ENCODE peak calls at places on chromosome 21, in six cellular contexts. P, N, L, V, X and C are unnamed samples.
A peak's percentile ranks its signal among the peaks of the same experiment; 100 is the strongest.

GRCh38 chr21:28587748-28588147 is 404.9 kb downstream of the LTN1 start:
- DNase-seq in P (no peak), N (no peak), L (no peak), V (no peak), X (no peak), C (no peak)

GRCh38 chr21:33286076-33286475 is 19.9 kb downstream of the IL10RB start:
- DNase-seq in P (no peak), N (no peak), L (no peak), V (no peak), X (no peak), C (no peak)

GRCh38 chr21:31733521-31734149 is 1.7 kb upstream of the SCAF4 start:
- DNase-seq in P (no peak), N (no peak), L (peak; percentile 50), V (no peak), X (peak; percentile 33), C (no peak)

GRCh38 chr21:43204638-43205037 is 35.8 kb downstream of the CRYAA start:
- DNase-seq in P (no peak), N (no peak), L (no peak), V (no peak), X (no peak), C (no peak)

GRCh38 chr21:18164933-18165332 is 79.7 kb upstream of the CHODL start:
- DNase-seq in P (no peak), N (no peak), L (no peak), V (no peak), X (no peak), C (no peak)

GRCh38 chr21:32817206-32817605 is 45.7 kb upstream of the PAXBP1 start:
- DNase-seq in P (no peak), N (no peak), L (no peak), V (no peak), X (no peak), C (no peak)

GRCh38 chr21:21076051-21076450 is 77.8 kb downstream of the NCAM2 start:
- DNase-seq in P (no peak), N (no peak), L (no peak), V (no peak), X (no peak), C (no peak)

GRCh38 chr21:33643658-33644311 is 1.5 kb downstream of the ITSN1 start:
- DNase-seq in P (no peak), N (no peak), L (no peak), V (no peak), X (peak; percentile 38), C (no peak)

GRCh38 chr21:32413697-32414578 is 1.4 kb downstream of the EVA1C start:
- DNase-seq in P (no peak), N (no peak), L (no peak), V (no peak), X (no peak), C (no peak)

GRCh38 chr21:44263221-44263671 is 1.5 kb upstream of the DNMT3L start:
- DNase-seq in P (no peak), N (no peak), L (no peak), V (no peak), X (no peak), C (no peak)

GRCh38 chr21:32073190-32073589 is 200.4 kb downstream of the HUNK start:
- DNase-seq in P (no peak), N (no peak), L (no peak), V (no peak), X (no peak), C (no peak)

DNA sequence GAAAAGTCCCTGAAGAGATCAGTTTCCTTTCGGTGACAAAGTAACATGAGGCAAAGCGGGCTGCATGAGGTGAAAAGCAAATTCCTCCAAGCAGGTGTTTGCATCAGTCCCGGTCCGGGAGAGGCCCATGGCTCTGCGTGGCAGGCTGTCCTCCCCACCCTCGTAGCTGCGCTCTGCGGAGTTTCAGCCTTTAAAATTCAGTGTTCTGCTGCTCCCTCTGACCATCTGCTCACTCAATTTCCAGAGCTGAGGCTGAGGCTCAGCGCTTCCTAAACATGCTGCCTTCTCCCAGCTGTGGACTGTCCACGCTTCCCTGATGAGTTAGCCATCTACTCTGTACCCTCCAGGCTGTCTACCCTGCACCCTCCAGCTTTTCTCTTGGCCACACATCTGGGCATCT is 87.7 kb downstream of the KCNJ6 start:
- DNase-seq in P (no peak), N (no peak), L (no peak), V (no peak), X (no peak), C (no peak)
- TF ChIP-seq TAF1 in P (no peak), N (no peak), L (no peak), V (no peak), X (no peak), C (no peak)

GRCh38 chr21:34892196-34892595 is 156.9 kb downstream of the RUNX1 start:
- DNase-seq in P (no peak), N (no peak), L (no peak), V (no peak), X (no peak), C (no peak)
- TF ChIP-seq TAF1 in P (no peak), N (no peak), L (no peak), V (no peak), X (no peak), C (no peak)

DNA sequence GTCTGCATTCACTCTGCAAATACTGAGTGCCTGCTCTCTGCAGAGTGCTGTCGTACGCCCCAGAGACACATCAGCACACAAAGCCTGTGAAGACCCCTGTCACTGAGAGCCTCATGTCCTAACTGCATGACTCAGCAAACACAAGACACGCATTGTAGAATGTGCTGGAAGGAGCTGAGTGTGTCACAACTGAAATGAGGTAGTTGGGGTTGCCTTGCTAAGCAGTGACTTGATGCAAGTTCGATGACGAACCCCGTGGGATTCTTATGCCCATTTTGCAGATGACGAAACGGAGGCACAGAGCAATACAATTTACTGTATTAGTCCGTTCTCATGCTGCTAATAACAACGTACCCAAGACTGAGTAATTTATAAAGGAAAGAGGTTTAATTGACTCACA is 65.1 kb downstream of the RIPK4 start:
- DNase-seq in P (no peak), N (no peak), L (no peak), V (no peak), X (no peak), C (no peak)
- TF ChIP-seq TAF1 in P (no peak), N (no peak), L (no peak), V (no peak), X (no peak), C (no peak)

DNA sequence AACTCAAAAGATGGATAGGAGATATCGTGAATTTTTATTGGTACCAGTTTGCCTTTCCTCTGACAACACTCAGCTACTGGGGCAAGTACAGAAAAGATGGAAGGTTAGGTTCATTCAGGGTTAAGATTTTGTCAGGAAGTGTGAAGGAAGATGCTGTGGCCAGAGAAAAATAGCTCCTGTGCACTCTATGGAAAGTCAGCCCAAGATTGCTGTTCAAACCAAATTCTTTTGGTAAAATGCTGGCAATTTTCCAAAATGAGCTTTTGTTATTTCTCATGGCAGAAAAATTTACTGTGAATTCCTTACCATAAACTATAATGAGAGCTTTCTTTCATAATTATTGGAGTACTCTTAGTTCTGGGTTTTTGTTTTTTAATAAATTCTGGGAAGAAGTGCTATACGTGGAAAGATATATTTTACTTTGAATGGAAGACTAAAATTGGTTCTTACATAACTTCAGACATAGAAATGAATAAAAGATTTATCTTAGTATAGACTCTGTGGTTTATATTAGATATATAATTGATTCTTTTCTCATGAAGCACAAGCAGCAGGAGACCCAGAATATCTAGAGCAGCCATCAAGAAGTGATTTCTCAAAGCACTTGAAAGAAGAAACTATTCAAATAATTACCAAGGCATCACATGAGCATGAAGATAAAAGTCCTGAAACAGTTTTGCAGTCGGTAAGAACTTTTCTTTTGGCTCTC is 112.2 kb downstream of the USP25 start:
- DNase-seq in P (no peak), N (no peak), L (no peak), V (no peak), X (no peak), C (no peak)
- TF ChIP-seq TAF1 in P (no peak), N (no peak), L (no peak), V (no peak), X (no peak), C (no peak)

DNA sequence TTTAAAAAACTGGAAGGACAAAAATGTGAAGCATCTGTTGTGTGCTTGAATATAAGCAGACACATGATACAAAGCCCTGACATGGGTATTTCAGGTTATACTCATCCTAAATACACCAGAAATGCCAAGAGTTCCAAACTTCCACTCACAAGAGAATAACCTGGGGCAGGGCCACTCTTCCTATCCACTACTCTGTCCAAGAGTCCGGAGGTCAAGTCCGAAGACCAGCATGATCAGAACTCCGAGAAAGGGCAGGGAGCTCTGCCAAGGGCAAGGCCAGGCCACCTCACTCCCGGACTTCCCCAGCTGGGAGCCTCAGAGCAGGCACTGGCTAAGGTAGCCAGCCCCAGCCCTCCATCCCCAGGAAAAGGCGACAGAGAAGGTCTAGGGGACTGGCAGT is 37.5 kb downstream of the HLCS start:
- DNase-seq in P (no peak), N (no peak), L (no peak), V (no peak), X (no peak), C (no peak)
- TF ChIP-seq TAF1 in P (no peak), N (no peak), L (no peak), V (no peak), X (no peak), C (no peak)

DNA sequence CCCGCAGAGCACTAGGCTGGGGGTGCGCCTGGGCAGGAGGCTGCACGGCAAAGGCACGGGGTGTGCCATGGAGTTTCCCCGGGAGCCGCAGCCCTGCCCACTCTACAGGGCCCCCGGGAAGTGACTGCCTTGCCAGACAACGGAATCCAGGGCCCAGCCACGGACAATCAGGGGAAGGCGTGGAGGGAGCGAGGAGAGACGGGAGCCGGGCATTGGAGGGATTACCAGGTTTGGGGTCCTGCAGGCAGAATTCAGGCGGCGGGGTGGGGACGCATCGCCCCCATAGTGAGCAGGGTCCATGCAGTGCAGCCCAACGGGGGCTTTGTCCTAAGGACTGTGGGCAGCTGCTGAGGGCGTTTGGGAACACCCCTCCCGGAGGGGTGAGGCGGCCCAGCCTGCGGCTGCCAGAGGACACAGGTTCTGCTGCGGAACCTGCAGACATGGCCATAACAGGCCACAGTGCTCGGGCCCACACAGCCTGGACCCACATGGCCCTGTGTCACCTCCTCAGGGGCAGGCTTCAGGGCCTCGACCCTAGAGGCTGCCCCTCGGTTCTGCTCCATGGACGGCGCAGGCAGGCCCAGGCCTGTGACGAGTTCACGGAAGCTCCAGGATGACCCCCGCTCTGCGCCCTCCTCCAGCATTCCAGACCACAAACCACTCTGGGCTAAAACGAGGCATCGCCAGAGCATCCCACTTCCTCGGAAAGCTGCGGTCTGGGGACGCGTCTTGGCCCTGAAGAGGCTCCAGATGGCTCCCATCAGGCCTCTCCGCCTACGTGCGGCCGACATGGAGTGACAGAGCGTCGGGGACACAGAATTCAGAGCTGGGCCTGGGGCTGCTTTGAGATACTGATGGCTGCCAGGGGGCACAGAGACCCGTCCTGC is 54.5 kb downstream of the COL6A1 start:
- DNase-seq in P (no peak), N (no peak), L (no peak), V (no peak), X (no peak), C (no peak)
- TF ChIP-seq TAF1 in P (no peak), N (no peak), L (no peak), V (no peak), X (no peak), C (no peak)

DNA sequence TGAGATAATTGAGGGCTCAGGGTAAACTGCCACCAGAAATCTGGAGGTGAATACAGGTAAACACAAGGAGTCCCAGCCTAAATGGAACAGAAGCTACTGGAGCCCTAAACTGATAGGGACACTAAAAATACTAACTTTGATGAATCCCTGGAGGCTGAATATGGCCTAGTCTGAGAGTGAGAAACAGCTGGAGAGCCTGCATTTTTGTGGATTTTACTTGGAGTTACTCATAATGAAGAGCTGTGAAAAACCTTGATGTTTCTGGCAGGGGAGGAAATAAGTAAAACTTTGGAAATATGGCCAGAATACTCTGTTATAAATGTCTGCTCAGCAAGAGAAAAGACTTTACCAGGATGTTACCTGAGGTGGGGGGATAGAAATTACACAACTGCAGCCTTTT is 164.4 kb downstream of the LIPI start:
- DNase-seq in P (no peak), N (no peak), L (no peak), V (no peak), X (no peak), C (no peak)
- TF ChIP-seq TAF1 in P (no peak), N (no peak), L (no peak), V (no peak), X (no peak), C (no peak)

GRCh38 chr21:26834181-26834945 is 10.8 kb downstream of the ADAMTS1 start:
- DNase-seq in P (no peak), N (no peak), L (no peak), V (no peak), X (no peak), C (no peak)
- TF ChIP-seq TAF1 in P (no peak), N (no peak), L (no peak), V (no peak), X (no peak), C (no peak)